ENCODE peak calls at places on chromosomes 6 and 20, in eight cellular contexts. E is right lobe of liver, Z is body of pancreas, R is uterus, W is IMR-90, G is GM12878, A is Peyer's patch, F is tibial nerve. Q is an unnamed sample.

GRCh38 chr20:33404281-33404680 is 3.0 kb upstream of the CDK5RAP1 start:
- DNase-seq in E (no peak), Z (no peak), R (no peak), W (no peak), G (no peak), A (no peak), F (no peak), Q (no peak)

GRCh38 chr20:48761023-48761785 is 66.6 kb downstream of the PREX1 start:
- DNase-seq in E (no peak), Z (no peak), R (no peak), W (no peak), G (no peak), A (peak; percentile 88), F (peak; percentile 40), Q (peak; percentile 22)

GRCh38 chr20:61763740-61764400 is 301.8 kb downstream of the TAF4 start:
- DNase-seq in E (no peak), Z (no peak), R (no peak), W (no peak), G (no peak), A (no peak), F (no peak), Q (no peak)

GRCh38 chr20:47964174-47964573 is 178.9 kb upstream of the SULF2 start:
- DNase-seq in E (no peak), Z (no peak), R (no peak), W (no peak), G (no peak), A (no peak), F (no peak), Q (no peak)

GRCh38 chr6:47196113-47196512 is 113.6 kb downstream of the TNFRSF21 start:
- DNase-seq in E (no peak), Z (no peak), R (no peak), W (peak; percentile 28), G (no peak), A (no peak), F (no peak), Q (no peak)

GRCh38 chr6:167485186-167485978 is 160.5 kb downstream of the TTLL2 start:
- DNase-seq in E (no peak), Z (peak; percentile 26), R (peak; percentile 33), W (no peak), G (no peak), A (no peak), F (peak; percentile 77), Q (peak; percentile 70)

GRCh38 chr6:123448306-123448884 is 188.4 kb downstream of the TRDN start:
- DNase-seq in E (no peak), Z (no peak), R (no peak), W (no peak), G (no peak), A (no peak), F (no peak), Q (no peak)

GRCh38 chr20:20480689-20481088 is 112.8 kb downstream of the INSM1 start:
- DNase-seq in E (no peak), Z (no peak), R (no peak), W (peak; percentile 84), G (no peak), A (no peak), F (no peak), Q (no peak)

DNA sequence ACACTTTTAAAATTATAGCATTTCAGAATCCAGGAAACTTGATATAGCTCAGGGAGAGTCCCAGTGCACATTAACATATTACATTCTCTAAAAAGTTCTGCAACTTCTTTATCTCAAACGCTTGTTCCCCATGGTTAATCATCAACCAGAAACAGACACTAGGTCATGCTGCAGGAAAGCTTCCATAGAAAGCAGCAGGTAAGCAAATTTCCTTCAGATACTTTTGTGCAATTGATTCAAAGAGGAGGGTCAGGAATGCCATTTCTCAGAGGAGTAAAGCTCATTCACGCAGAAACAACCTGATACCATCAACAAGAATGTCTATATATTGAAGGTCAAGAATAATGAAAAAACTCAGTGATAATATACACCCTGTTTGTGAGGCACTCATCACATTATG is 95.4 kb downstream of the LY86 start:
- DNase-seq in E (no peak), Z (no peak), R (no peak), W (no peak), G (no peak), A (no peak), F (no peak), Q (no peak)
- H3K4me1 ChIP-seq in E (peaks cover 76% of the 10 kb centered on the region), Z (peaks cover 69% of the 10 kb centered on the region), R (no peaks in the 10 kb centered on the region), W (no peaks in the 10 kb centered on the region), G (peaks cover 37% of the 10 kb centered on the region), A (no peaks in the 10 kb centered on the region), F (peaks cover 30% of the 10 kb centered on the region), Q (peaks cover 7% of the 10 kb centered on the region)

GRCh38 chr20:63970714-63971431 is 1.1 kb upstream of the ZNF512B start:
- DNase-seq in E (no peak), Z (no peak), R (no peak), W (no peak), G (no peak), A (no peak), F (no peak), Q (no peak)

GRCh38 chr20:63974402-63975200 is 4.8 kb downstream of the SAMD10 start:
- DNase-seq in E (peak; percentile 78), Z (peak; percentile 47), R (no peak), W (peak; percentile 74), G (no peak), A (no peak), F (no peak), Q (no peak)

GRCh38 chr20:63973636-63974401 is 4.1 kb upstream of the ZNF512B start:
- DNase-seq in E (peak; percentile 91), Z (peak; percentile 91), R (peak; percentile 89), W (peak; percentile 79), G (no peak), A (peak; percentile 72), F (peak; percentile 74), Q (peak; percentile 90)

GRCh38 chr20:63973160-63973479 is 3.4 kb upstream of the ZNF512B start:
- DNase-seq in E (no peak), Z (no peak), R (no peak), W (no peak), G (no peak), A (no peak), F (no peak), Q (no peak)

DNA sequence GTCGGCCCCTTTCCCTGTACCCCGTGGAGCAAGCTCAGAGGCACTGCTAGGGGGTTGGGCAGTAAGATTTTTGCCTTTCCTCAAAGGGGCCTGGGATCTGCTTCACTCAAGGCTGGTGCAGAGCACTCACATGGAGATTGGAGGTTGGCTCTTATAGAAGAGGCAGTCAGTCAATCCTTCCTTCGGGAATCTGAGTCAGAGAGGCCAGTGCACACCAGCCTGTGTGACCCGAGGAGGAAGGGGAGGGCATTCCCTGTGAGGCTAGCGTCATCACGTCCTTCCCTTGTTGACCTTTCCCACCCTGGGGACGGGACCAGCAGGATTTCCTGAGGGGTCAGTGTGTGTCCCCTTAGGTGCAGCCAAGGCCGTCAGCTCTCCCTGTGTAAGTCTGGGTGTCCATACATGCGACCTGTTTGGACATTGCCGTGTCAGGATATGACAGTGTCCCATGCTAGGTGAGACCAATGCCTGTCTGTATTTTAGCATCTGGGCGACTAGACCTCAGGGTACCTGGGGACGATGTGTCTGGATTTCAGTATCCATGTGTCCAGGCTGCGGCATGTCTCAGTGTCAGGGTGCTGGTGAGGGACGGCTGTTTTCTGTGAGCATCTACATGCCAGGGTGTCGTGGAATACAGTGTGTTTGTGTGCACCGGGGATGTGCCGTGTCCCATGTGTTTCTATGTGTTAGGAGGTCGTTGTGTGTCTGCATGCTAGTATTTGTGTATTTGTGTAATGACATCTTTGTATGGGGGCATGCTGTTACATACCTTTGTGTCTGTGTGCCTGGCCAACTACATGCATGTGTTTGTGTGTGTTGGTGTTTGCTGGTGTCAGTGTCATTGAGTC is 2.8 kb upstream of the ZNF512B start:
- DNase-seq in E (peak; percentile 54), Z (no peak), R (no peak), W (no peak), G (no peak), A (no peak), F (no peak), Q (no peak)
- TF ChIP-seq POLR2A in E (no peak), Z (no peak), R (no peak), W (no peak), G (peak; percentile 63), A (no peak), F (no peak), Q (no peak)

GRCh38 chr6:87901613-87902012 is 146.0 kb upstream of the SPACA1 start:
- DNase-seq in E (no peak), Z (no peak), R (no peak), W (no peak), G (no peak), A (no peak), F (no peak), Q (no peak)

GRCh38 chr6:87903299-87903698 is 144.3 kb upstream of the SPACA1 start:
- DNase-seq in E (no peak), Z (no peak), R (no peak), W (no peak), G (no peak), A (no peak), F (no peak), Q (no peak)

GRCh38 chr6:87902383-87902782 is 145.3 kb upstream of the SPACA1 start:
- DNase-seq in E (no peak), Z (no peak), R (no peak), W (no peak), G (no peak), A (no peak), F (no peak), Q (no peak)

GRCh38 chr6:87905101-87905517 is 142.5 kb upstream of the SPACA1 start:
- DNase-seq in E (no peak), Z (no peak), R (no peak), W (no peak), G (peak; percentile 87), A (no peak), F (no peak), Q (no peak)

DNA sequence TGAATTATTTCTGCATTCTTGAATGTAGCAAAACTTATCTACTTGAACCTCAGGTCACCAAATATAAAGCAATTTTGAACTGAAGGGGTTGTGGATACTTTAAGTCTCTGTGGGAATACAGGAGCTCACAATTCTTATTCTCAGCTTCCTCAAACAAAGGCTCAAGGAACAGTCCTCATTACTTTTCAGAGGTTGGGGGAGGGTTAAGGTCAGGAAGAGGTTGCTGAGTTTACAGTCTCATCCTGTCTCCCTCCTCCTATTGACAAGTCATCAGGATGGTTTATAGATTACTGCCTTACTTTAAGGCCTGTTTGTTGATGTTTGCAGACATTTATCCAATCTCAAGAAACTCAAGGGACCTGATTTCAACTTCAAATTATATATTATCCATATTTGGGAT is 143.6 kb upstream of the SPACA1 start:
- DNase-seq in E (no peak), Z (no peak), R (no peak), W (no peak), G (no peak), A (no peak), F (no peak), Q (no peak)
- H3K4me1 ChIP-seq in E (peaks cover 21% of the 10 kb centered on the region), Z (no peaks in the 10 kb centered on the region), R (no peaks in the 10 kb centered on the region), W (no peaks in the 10 kb centered on the region), G (peaks cover 55% of the 10 kb centered on the region), A (no peaks in the 10 kb centered on the region), F (no peaks in the 10 kb centered on the region), Q (peaks cover 3% of the 10 kb centered on the region)

GRCh38 chr6:17703256-17703694 is 3.5 kb downstream of the NUP153 start:
- DNase-seq in E (no peak), Z (peak; percentile 47), R (peak; percentile 35), W (peak; percentile 82), G (no peak), A (no peak), F (no peak), Q (no peak)

GRCh38 chr6:17707371-17707651 is 586 bp upstream of the NUP153 start:
- DNase-seq in E (no peak), Z (no peak), R (no peak), W (no peak), G (no peak), A (no peak), F (no peak), Q (no peak)

GRCh38 chr6:17706580-17707370 is at the start of gene NUP153:
- DNase-seq in E (peak; percentile 99), Z (peak; percentile 99), R (peak; percentile 100), W (peak; percentile 98), G (peak; percentile 96), A (peak; percentile 99), F (peak; percentile 100), Q (peak; percentile 99)

GRCh38 chr6:17705428-17705777 is 1.3 kb downstream of the NUP153 start:
- DNase-seq in E (no peak), Z (peak; percentile 68), R (peak; percentile 56), W (peak; percentile 75), G (no peak), A (no peak), F (peak; percentile 47), Q (no peak)

GRCh38 chr6:17705778-17706579 is 746 bp downstream of the NUP153 start:
- DNase-seq in E (peak; percentile 76), Z (peak; percentile 64), R (peak; percentile 55), W (peak; percentile 67), G (no peak), A (peak; percentile 80), F (peak; percentile 40), Q (peak; percentile 59)
- TF ChIP-seq POLR2A in E (no peak), Z (no peak), R (no peak), W (no peak), G (peak; percentile 80), A (no peak), F (no peak), Q (no peak)